ENCODE peak calls at places on chromosomes 11 and 22, in six cellular contexts. One of them, this sample, is unnamed. For H3K9me3 and H3K4me1, the result is how much of the 10 kb centered on the place peaks cover.

GRCh38 chr11:21565283-21565682 is 627.6 kb upstream of the ANO5 start:
- DNase-seq in pancreas: no peak
- DNase-seq in suprapubic skin: no peak
- DNase-seq in stomach: no peak
- DNase-seq in body of pancreas: no peak
- DNase-seq in iPS DF 6.9: no peak
- DNase-seq in this sample: no peak

GRCh38 chr11:66950113-66950535 is 8.1 kb downstream of the PC start:
- DNase-seq in pancreas: no peak
- DNase-seq in suprapubic skin: peak
- DNase-seq in stomach: peak
- DNase-seq in body of pancreas: peak
- DNase-seq in iPS DF 6.9: no peak
- DNase-seq in this sample: no peak

GRCh38 chr22:25113316-25113721 is 86.3 kb upstream of the CRYBB3 start:
- DNase-seq in pancreas: peak
- DNase-seq in suprapubic skin: no peak
- DNase-seq in stomach: peak
- DNase-seq in body of pancreas: no peak
- DNase-seq in iPS DF 6.9: no peak
- DNase-seq in this sample: peak

GRCh38 chr22:17477401-17477833 is 85.9 kb upstream of the SLC25A18 start:
- DNase-seq in pancreas: no peak
- DNase-seq in suprapubic skin: no peak
- DNase-seq in stomach: no peak
- DNase-seq in body of pancreas: peak
- DNase-seq in iPS DF 6.9: no peak
- DNase-seq in this sample: peak

GRCh38 chr11:93573184-93573583 is 30.0 kb upstream of the SMCO4 start:
- DNase-seq in pancreas: no peak
- DNase-seq in suprapubic skin: no peak
- DNase-seq in stomach: no peak
- DNase-seq in body of pancreas: no peak
- DNase-seq in iPS DF 6.9: no peak
- DNase-seq in this sample: no peak

GRCh38 chr22:39115976-39116621 is 19.1 kb downstream of the APOBEC3H start:
- DNase-seq in pancreas: no peak
- DNase-seq in suprapubic skin: no peak
- DNase-seq in stomach: no peak
- DNase-seq in body of pancreas: no peak
- DNase-seq in iPS DF 6.9: no peak
- DNase-seq in this sample: no peak

GRCh38 chr11:43693731-43694130 is 13.2 kb downstream of the HSD17B12 start:
- DNase-seq in pancreas: no peak
- DNase-seq in suprapubic skin: no peak
- DNase-seq in stomach: no peak
- DNase-seq in body of pancreas: no peak
- DNase-seq in iPS DF 6.9: no peak
- DNase-seq in this sample: no peak

GRCh38 chr11:69155302-69156198 is at the start of gene SMIM38:
- DNase-seq in pancreas: no peak
- DNase-seq in suprapubic skin: no peak
- DNase-seq in stomach: peak
- DNase-seq in body of pancreas: peak
- DNase-seq in iPS DF 6.9: no peak
- DNase-seq in this sample: no peak

GRCh38 chr11:66288138-66288865 is 641 bp downstream of the YIF1A start:
- DNase-seq in pancreas: peak
- DNase-seq in suprapubic skin: no peak
- DNase-seq in stomach: no peak
- DNase-seq in body of pancreas: peak
- DNase-seq in iPS DF 6.9: no peak
- DNase-seq in this sample: no peak

GRCh38 chr22:18031670-18032454 is 7.5 kb upstream of the MICAL3 start:
- DNase-seq in pancreas: no peak
- DNase-seq in suprapubic skin: no peak
- DNase-seq in stomach: no peak
- DNase-seq in body of pancreas: peak
- DNase-seq in iPS DF 6.9: no peak
- DNase-seq in this sample: no peak

GRCh38 chr11:27718853-27719574 is 18.8 kb upstream of the BDNF start:
- DNase-seq in pancreas: peak
- DNase-seq in suprapubic skin: no peak
- DNase-seq in stomach: no peak
- DNase-seq in body of pancreas: peak
- DNase-seq in iPS DF 6.9: no peak
- DNase-seq in this sample: no peak

GRCh38 chr11:87451400-87451799 is 413.7 kb downstream of the TMEM135 start:
- DNase-seq in pancreas: no peak
- DNase-seq in suprapubic skin: no peak
- DNase-seq in stomach: no peak
- DNase-seq in body of pancreas: no peak
- DNase-seq in iPS DF 6.9: no peak
- DNase-seq in this sample: no peak

GRCh38 chr11:47591764-47592163 is 2.4 kb downstream of the C1QTNF4 start:
- DNase-seq in pancreas: no peak
- DNase-seq in suprapubic skin: no peak
- DNase-seq in stomach: no peak
- DNase-seq in body of pancreas: no peak
- DNase-seq in iPS DF 6.9: no peak
- DNase-seq in this sample: no peak

GRCh38 chr11:37504066-37504611 is 906.1 kb upstream of the RAG2 start:
- DNase-seq in pancreas: no peak
- DNase-seq in suprapubic skin: no peak
- DNase-seq in stomach: no peak
- DNase-seq in body of pancreas: no peak
- DNase-seq in iPS DF 6.9: no peak
- DNase-seq in this sample: no peak

DNA sequence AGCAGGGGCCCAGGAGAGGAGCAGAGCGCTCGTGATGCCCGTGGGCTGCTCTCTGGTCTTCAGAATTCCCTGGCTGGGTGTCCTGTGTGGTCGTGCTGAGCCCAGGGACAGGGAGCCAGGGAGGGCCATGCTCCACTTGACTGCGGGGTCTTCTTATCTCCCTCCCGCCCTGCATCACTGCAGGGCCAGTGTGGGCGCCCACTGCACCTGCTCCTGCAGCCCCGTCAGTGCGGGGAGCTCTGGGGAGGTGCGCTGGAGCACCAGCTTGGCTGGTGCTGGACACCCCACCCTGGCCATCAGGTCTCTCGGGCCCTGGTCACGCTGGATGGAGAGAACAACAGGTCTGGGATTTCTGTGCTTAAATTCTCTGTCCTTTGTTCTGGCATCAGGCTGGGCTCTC is 31.8 kb downstream of the B3GAT1 start:
- DNase-seq in pancreas: peak
- DNase-seq in suprapubic skin: no peak
- DNase-seq in stomach: no peak
- DNase-seq in body of pancreas: no peak
- DNase-seq in iPS DF 6.9: no peak
- DNase-seq in this sample: no peak
- H3K9me3 ChIP-seq in pancreas: under half
- H3K9me3 ChIP-seq in suprapubic skin: under half
- H3K9me3 ChIP-seq in stomach: under half
- H3K9me3 ChIP-seq in body of pancreas: under half
- H3K9me3 ChIP-seq in iPS DF 6.9: under half
- H3K9me3 ChIP-seq in this sample: under half

DNA sequence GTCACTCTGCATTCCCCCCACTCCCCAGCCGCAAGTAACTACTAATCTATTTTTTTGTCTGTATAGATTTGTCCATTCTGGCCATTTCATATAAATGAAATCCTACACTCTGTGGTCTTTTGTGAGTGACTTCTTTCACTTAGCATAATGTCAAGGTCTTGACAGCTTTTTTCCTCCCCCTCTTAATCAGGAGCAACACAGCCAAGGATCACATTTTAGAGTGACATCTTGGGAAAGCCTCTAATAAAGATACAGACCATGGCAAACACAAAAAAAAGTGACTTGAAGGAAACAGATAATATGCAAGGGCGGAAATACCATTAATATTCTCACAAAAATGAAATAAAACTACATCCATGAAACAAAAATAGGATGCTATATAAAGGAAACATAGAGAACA is 43.9 kb downstream of the RAB30 start:
- DNase-seq in pancreas: no peak
- DNase-seq in suprapubic skin: no peak
- DNase-seq in stomach: no peak
- DNase-seq in body of pancreas: no peak
- DNase-seq in iPS DF 6.9: no peak
- DNase-seq in this sample: no peak
- H3K4me1 ChIP-seq in pancreas: under half
- H3K4me1 ChIP-seq in suprapubic skin: under half
- H3K4me1 ChIP-seq in stomach: under half
- H3K4me1 ChIP-seq in body of pancreas: under half
- H3K4me1 ChIP-seq in iPS DF 6.9: under half
- H3K4me1 ChIP-seq in this sample: under half

GRCh38 chr22:19174106-19175025 is 4.2 kb downstream of the SLC25A1 start:
- DNase-seq in pancreas: peak
- DNase-seq in suprapubic skin: no peak
- DNase-seq in stomach: no peak
- DNase-seq in body of pancreas: peak
- DNase-seq in iPS DF 6.9: no peak
- DNase-seq in this sample: no peak
- H3K27ac ChIP-seq in pancreas: no peak
- H3K27ac ChIP-seq in suprapubic skin: peak
- H3K27ac ChIP-seq in stomach: peak
- H3K27ac ChIP-seq in body of pancreas: peak
- H3K27ac ChIP-seq in iPS DF 6.9: no peak
- H3K27ac ChIP-seq in this sample: no peak

GRCh38 chr11:101158119-101158518 is 28.5 kb upstream of the PGR start:
- DNase-seq in pancreas: no peak
- DNase-seq in suprapubic skin: no peak
- DNase-seq in stomach: no peak
- DNase-seq in body of pancreas: no peak
- DNase-seq in iPS DF 6.9: no peak
- DNase-seq in this sample: no peak
- H3K9me3 ChIP-seq in pancreas: under half
- H3K9me3 ChIP-seq in suprapubic skin: under half
- H3K9me3 ChIP-seq in stomach: under half
- H3K9me3 ChIP-seq in body of pancreas: under half
- H3K9me3 ChIP-seq in iPS DF 6.9: under half
- H3K9me3 ChIP-seq in this sample: under half

GRCh38 chr11:79406376-79406775 is 34.5 kb downstream of the TENM4 start:
- DNase-seq in pancreas: no peak
- DNase-seq in suprapubic skin: no peak
- DNase-seq in stomach: no peak
- DNase-seq in body of pancreas: no peak
- DNase-seq in iPS DF 6.9: no peak
- DNase-seq in this sample: no peak
- H3K4me1 ChIP-seq in pancreas: under half
- H3K4me1 ChIP-seq in suprapubic skin: under half
- H3K4me1 ChIP-seq in stomach: under half
- H3K4me1 ChIP-seq in body of pancreas: under half
- H3K4me1 ChIP-seq in iPS DF 6.9: under half
- H3K4me1 ChIP-seq in this sample: under half

GRCh38 chr11:13033760-13034533 is 24.8 kb downstream of the RASSF10 start:
- DNase-seq in pancreas: no peak
- DNase-seq in suprapubic skin: no peak
- DNase-seq in stomach: no peak
- DNase-seq in body of pancreas: no peak
- DNase-seq in iPS DF 6.9: no peak
- DNase-seq in this sample: no peak

GRCh38 chr11:13029872-13030271 is 20.8 kb downstream of the RASSF10 start:
- DNase-seq in pancreas: no peak
- DNase-seq in suprapubic skin: no peak
- DNase-seq in stomach: no peak
- DNase-seq in body of pancreas: no peak
- DNase-seq in iPS DF 6.9: no peak
- DNase-seq in this sample: no peak

GRCh38 chr11:13031349-13031748 is 22.2 kb downstream of the RASSF10 start:
- DNase-seq in pancreas: no peak
- DNase-seq in suprapubic skin: no peak
- DNase-seq in stomach: no peak
- DNase-seq in body of pancreas: no peak
- DNase-seq in iPS DF 6.9: no peak
- DNase-seq in this sample: no peak

GRCh38 chr11:13028322-13028721 is 19.2 kb downstream of the RASSF10 start:
- DNase-seq in pancreas: no peak
- DNase-seq in suprapubic skin: no peak
- DNase-seq in stomach: no peak
- DNase-seq in body of pancreas: no peak
- DNase-seq in iPS DF 6.9: no peak
- DNase-seq in this sample: no peak

GRCh38 chr11:13030857-13031256 is 21.7 kb downstream of the RASSF10 start:
- DNase-seq in pancreas: peak
- DNase-seq in suprapubic skin: no peak
- DNase-seq in stomach: peak
- DNase-seq in body of pancreas: peak
- DNase-seq in iPS DF 6.9: no peak
- DNase-seq in this sample: peak
- H3K27ac ChIP-seq in pancreas: no peak
- H3K27ac ChIP-seq in suprapubic skin: peak
- H3K27ac ChIP-seq in stomach: no peak
- H3K27ac ChIP-seq in body of pancreas: no peak
- H3K27ac ChIP-seq in iPS DF 6.9: no peak
- H3K27ac ChIP-seq in this sample: no peak

DNA sequence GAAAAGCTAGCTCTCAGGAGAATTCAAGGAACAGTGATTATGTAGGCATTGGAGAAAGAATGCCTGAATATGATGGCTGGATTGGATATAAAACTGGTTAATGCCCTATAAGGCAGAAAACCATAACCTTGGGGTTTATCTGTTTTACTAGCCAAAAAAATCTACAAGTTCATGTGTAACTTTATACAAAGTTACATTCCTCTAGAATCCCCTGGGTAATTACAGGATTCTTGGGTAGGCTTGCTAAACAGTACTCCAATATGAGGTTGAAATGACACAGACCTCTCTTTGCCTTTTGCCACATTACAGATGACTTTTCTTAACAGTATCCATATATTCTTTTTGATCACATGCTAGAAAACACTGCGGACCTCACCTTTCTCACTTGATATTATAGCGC is 26.0 kb downstream of the TSPAN18 start:
- DNase-seq in pancreas: no peak
- DNase-seq in suprapubic skin: no peak
- DNase-seq in stomach: no peak
- DNase-seq in body of pancreas: no peak
- DNase-seq in iPS DF 6.9: no peak
- DNase-seq in this sample: no peak
- H3K9me3 ChIP-seq in pancreas: under half
- H3K9me3 ChIP-seq in suprapubic skin: under half
- H3K9me3 ChIP-seq in stomach: under half
- H3K9me3 ChIP-seq in body of pancreas: under half
- H3K9me3 ChIP-seq in iPS DF 6.9: under half
- H3K9me3 ChIP-seq in this sample: under half

GRCh38 chr11:12403122-12403994 is 26.0 kb downstream of the PARVA start:
- DNase-seq in pancreas: no peak
- DNase-seq in suprapubic skin: no peak
- DNase-seq in stomach: no peak
- DNase-seq in body of pancreas: no peak
- DNase-seq in iPS DF 6.9: no peak
- DNase-seq in this sample: no peak
- H3K4me1 ChIP-seq in pancreas: under half
- H3K4me1 ChIP-seq in suprapubic skin: under half
- H3K4me1 ChIP-seq in stomach: half or more
- H3K4me1 ChIP-seq in body of pancreas: under half
- H3K4me1 ChIP-seq in iPS DF 6.9: under half
- H3K4me1 ChIP-seq in this sample: under half

DNA sequence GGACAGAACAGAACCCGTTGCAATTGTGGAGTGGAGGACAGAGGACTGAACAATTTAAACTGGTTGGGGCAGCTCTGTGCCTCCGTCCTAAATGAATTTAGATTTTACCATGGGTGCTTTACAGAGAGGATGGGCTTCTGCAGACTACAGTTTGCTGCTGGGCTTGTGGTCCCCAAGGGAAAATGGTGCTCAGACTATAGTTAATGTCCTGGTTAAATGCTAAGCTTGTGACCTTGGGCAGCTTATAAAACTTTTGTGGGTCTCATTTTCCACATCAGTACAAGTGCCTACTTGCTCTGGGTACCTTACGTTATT is 355.2 kb upstream of the NARS2 start:
- DNase-seq in pancreas: no peak
- DNase-seq in suprapubic skin: no peak
- DNase-seq in stomach: no peak
- DNase-seq in body of pancreas: no peak
- DNase-seq in iPS DF 6.9: no peak
- DNase-seq in this sample: no peak
- H3K27ac ChIP-seq in pancreas: no peak
- H3K27ac ChIP-seq in suprapubic skin: no peak
- H3K27ac ChIP-seq in stomach: no peak
- H3K27ac ChIP-seq in body of pancreas: no peak
- H3K27ac ChIP-seq in iPS DF 6.9: no peak
- H3K27ac ChIP-seq in this sample: no peak

This sample was measured in lung.